ENCODE peak calls at places on chromosomes 12 and 14, in six cellular contexts. L is HCT116, N is IMR-90, T is endothelial cell of umbilical vein, B is PC-3, Y is psoas muscle. F is an unnamed sample. For H3K4me1, the result is how much of the 10 kb centered on the place peaks cover.

GRCh38 chr12:209246-209645 is 4.7 kb downstream of the SLC6A12 start:
- DNase-seq in N (no peak), B (no peak), T (no peak), L (no peak), Y (no peak), F (no peak)

GRCh38 chr14:85175556-85175955 is 354.4 kb upstream of the FLRT2 start:
- DNase-seq in L (no peak), N (peak), Y (no peak), T (no peak), B (no peak), F (no peak)

GRCh38 chr14:88270781-88271180 is 52.3 kb downstream of the KCNK10 start:
- DNase-seq in L (no peak), T (no peak), Y (no peak), N (no peak), B (no peak), F (no peak)

GRCh38 chr14:90562652-90563051 is 165.8 kb downstream of the CALM1 start:
- DNase-seq in N (no peak), Y (no peak), B (no peak), L (no peak), T (no peak), F (no peak)

GRCh38 chr12:98587084-98587483 is 6.4 kb upstream of the SLC25A3 start:
- DNase-seq in N (no peak), T (no peak), Y (no peak), L (no peak), B (no peak), F (no peak)

GRCh38 chr14:41615011-41615595 is 8.4 kb downstream of the LRFN5 start:
- DNase-seq in N (no peak), B (no peak), L (no peak), T (no peak), Y (no peak), F (no peak)

GRCh38 chr12:1801285-1801975 is 18.9 kb upstream of the LRTM2 start:
- DNase-seq in Y (no peak), B (no peak), T (no peak), L (no peak), N (peak), F (no peak)

GRCh38 chr12:117334855-117335587 is 26.4 kb downstream of the NOS1 start:
- DNase-seq in T (no peak), Y (no peak), N (no peak), L (no peak), B (peak), F (no peak)

GRCh38 chr12:121992059-121992879 is 29.4 kb upstream of the BCL7A start:
- DNase-seq in N (peak), B (peak), L (no peak), Y (no peak), T (peak), F (no peak)

GRCh38 chr12:52005903-52006703 is 643 bp upstream of the TAMALIN start:
- DNase-seq in L (no peak), B (no peak), T (no peak), N (no peak), Y (peak), F (no peak)

GRCh38 chr12:111335811-111336210 is 33.1 kb downstream of the PHETA1 start:
- DNase-seq in Y (no peak), B (no peak), N (no peak), T (no peak), L (no peak), F (no peak)

GRCh38 chr14:96205994-96206392 is 1.4 kb downstream of the BDKRB2 start:
- DNase-seq in Y (no peak), N (no peak), L (no peak), B (no peak), T (no peak), F (no peak)
- H3K4me3 ChIP-seq in Y (no peak), N (peak), L (no peak), B (no peak), T (no peak), F (no peak)

DNA sequence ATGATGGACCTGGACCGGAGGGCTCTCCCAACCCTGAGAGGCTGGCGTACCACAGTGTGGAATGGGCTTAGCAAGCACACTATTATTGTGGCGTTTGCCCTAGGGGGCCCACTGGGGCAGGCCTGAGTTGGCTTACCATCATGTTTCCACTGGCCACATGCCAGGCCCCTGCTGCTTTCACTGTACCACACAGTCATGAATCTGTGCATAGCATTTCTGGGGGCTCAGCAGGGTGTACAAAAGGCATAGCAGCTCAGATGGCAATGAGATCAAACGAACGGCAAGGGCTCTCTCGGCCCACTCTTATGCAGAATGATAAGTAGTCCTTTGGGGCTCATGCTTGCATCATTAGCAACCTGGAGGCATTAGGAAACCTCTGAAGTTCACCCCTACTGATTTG is 137.0 kb upstream of the HIF1A start:
- DNase-seq in Y (no peak), B (no peak), T (peak), L (no peak), N (no peak), F (peak)
- H3K4me1 ChIP-seq in Y (under half), B (half or more), T (under half), L (half or more), N (half or more), F (under half)

GRCh38 chr12:130715150-130715995 is 726 bp downstream of the RIMBP2 start:
- DNase-seq in T (no peak), N (no peak), Y (no peak), B (no peak), L (no peak), F (peak)

GRCh38 chr12:130713581-130713991 is 2.5 kb downstream of the RIMBP2 start:
- DNase-seq in B (no peak), Y (no peak), T (no peak), L (no peak), N (no peak), F (peak)

GRCh38 chr12:130714591-130715149 is 1.4 kb downstream of the RIMBP2 start:
- DNase-seq in Y (no peak), B (no peak), T (no peak), N (no peak), L (no peak), F (peak)

GRCh38 chr12:130712346-130713065 is 3.6 kb downstream of the RIMBP2 start:
- DNase-seq in L (no peak), B (no peak), N (no peak), Y (no peak), T (no peak), F (no peak)

GRCh38 chr12:130714091-130714590 is 2.0 kb downstream of the RIMBP2 start:
- DNase-seq in B (no peak), Y (no peak), L (no peak), T (no peak), N (no peak), F (peak)
- H3K4me3 ChIP-seq in B (no peak), Y (peak), L (no peak), T (no peak), N (no peak), F (peak)

DNA sequence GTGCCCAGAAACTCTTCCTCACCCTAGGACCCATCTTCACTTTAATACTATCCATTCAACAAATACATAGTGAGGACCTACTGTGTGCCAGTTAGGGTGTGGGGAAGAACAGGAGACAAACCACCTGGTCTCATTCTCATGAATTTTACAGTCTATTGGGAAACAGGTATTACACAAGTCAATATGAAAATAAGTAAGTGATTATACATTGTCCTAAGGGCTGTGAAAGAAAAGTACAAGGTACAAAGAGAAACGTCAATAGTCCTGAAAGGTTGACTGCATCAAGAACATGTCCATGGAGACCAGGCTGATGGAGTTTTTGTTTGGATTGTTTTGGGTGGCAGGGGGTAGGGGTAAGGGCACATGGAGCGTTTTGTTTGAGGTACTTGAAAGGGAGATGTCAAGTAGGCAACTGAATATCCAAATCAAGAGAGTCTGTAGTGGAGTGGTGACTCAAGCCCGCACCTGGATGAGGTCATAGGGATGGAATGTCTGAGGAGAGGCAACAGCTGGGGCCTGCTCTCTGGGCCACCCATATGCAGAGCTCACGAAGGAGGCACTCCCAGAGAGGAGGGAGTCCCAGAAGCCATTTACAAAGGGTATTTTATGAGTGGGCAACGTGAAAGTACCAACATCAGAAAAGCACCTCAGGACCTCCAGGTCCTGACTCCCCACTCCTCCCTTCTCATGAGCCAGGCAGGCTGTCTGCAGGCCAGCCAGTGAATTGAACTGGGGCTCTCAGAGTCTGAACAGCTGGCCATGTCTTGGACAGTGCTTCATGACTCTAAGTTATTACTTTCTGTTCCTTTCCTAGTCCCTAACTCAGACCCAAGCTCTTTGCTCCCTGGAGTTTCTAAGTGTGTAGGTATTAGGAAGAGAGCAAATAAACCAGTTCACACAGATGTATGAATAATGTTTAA is 272.0 kb downstream of the ZFP36L1 start:
- DNase-seq in Y (no peak), L (peak), T (no peak), B (peak), N (no peak), F (no peak)
- H3K4me1 ChIP-seq in Y (under half), L (half or more), T (under half), B (under half), N (under half), F (under half)

F was measured in A673.